ENCODE peak calls at places on chromosomes 16 and 17, in six cellular contexts. F is right cardiac atrium; S is gastrocnemius medialis; B is pancreas; A is effector memory CD4-positive, alpha-beta T cell; O is A549. Z is an unnamed sample.
A peak's percentile ranks its signal among the peaks of the same experiment; 100 is the strongest.

GRCh38 chr17:2237960-2238359 is 65.6 kb downstream of the SMG6 start:
- DNase-seq in B (no peak), A (no peak), S (no peak), O (no peak), F (no peak), Z (no peak)

GRCh38 chr16:69894675-69895074 is 56.5 kb upstream of the CLEC18A start:
- DNase-seq in O (no peak), B (no peak), F (peak; percentile 60), A (no peak), S (no peak), Z (no peak)

GRCh38 chr17:58764373-58764772 is 8.7 kb downstream of the PPM1E start:
- DNase-seq in A (no peak), F (no peak), B (no peak), O (no peak), S (no peak), Z (no peak)

GRCh38 chr16:27230562-27230991 is 27.3 kb downstream of the KDM8 start:
- DNase-seq in A (peak; percentile 61), F (peak; percentile 53), O (no peak), B (no peak), S (no peak), Z (peak; percentile 91)

GRCh38 chr17:31453896-31454295 is 62.4 kb downstream of the RAB11FIP4 start:
- DNase-seq in F (no peak), A (no peak), S (no peak), O (no peak), B (no peak), Z (no peak)

GRCh38 chr17:80872999-80873951 is 118.4 kb upstream of the CHMP6 start:
- DNase-seq in B (no peak), A (no peak), S (peak; percentile 83), F (peak; percentile 65), O (peak; percentile 38), Z (no peak)

GRCh38 chr16:79372504-79373184 is 227.9 kb downstream of the MAF start:
- DNase-seq in A (peak; percentile 56), F (no peak), B (no peak), O (peak; percentile 27), S (no peak), Z (no peak)

GRCh38 chr16:1812732-1813163 is 13.9 kb downstream of the HAGH start:
- DNase-seq in O (peak; percentile 66), A (no peak), F (peak; percentile 94), S (no peak), B (peak; percentile 91), Z (peak; percentile 76)

GRCh38 chr16:59259074-59259963 is 525.2 kb upstream of the GOT2 start:
- DNase-seq in F (no peak), O (no peak), A (no peak), B (no peak), S (no peak), Z (no peak)

GRCh38 chr17:12637015-12637414 is 28.7 kb upstream of the MYOCD start:
- DNase-seq in A (no peak), F (no peak), O (peak; percentile 56), B (no peak), S (no peak), Z (no peak)

GRCh38 chr16:23754594-23755483 is at the start of gene CHP2:
- DNase-seq in B (peak; percentile 64), A (no peak), O (no peak), S (no peak), F (peak; percentile 60), Z (peak; percentile 78)

GRCh38 chr16:71924710-71925109 is 29.4 kb downstream of the IST1 start:
- DNase-seq in F (no peak), A (no peak), O (no peak), B (no peak), S (no peak), Z (no peak)

GRCh38 chr17:5591966-5592365 is 7.7 kb upstream of the NLRP1 start:
- DNase-seq in S (no peak), A (no peak), O (no peak), B (no peak), F (no peak), Z (no peak)

GRCh38 chr16:55487048-55487803 is 8.2 kb downstream of the MMP2 start:
- DNase-seq in O (no peak), S (peak; percentile 52), B (no peak), F (peak; percentile 72), A (no peak), Z (no peak)

GRCh38 chr16:23403547-23403946 is 49.4 kb downstream of the COG7 start:
- DNase-seq in F (no peak), B (no peak), A (no peak), S (no peak), O (no peak), Z (no peak)

GRCh38 chr17:50051606-50052005 is 4.3 kb upstream of the ITGA3 start:
- DNase-seq in O (no peak), A (no peak), B (no peak), F (no peak), S (no peak), Z (no peak)

GRCh38 chr16:67936124-67936875 is at the start of gene PSMB10:
- DNase-seq in O (peak; percentile 54), S (no peak), A (no peak), F (peak; percentile 78), B (peak; percentile 82), Z (peak; percentile 83)

GRCh38 chr16:75550211-75550662 is 5.8 kb downstream of the TMEM231 start:
- DNase-seq in A (no peak), F (peak; percentile 47), S (no peak), O (peak; percentile 49), B (no peak), Z (peak; percentile 85)

GRCh38 chr17:73541111-73541510 is 103.1 kb downstream of the SDK2 start:
- DNase-seq in A (no peak), O (no peak), B (no peak), F (no peak), S (no peak), Z (no peak)

GRCh38 chr17:9693755-9694154 is 48.4 kb downstream of the USP43 start:
- DNase-seq in O (no peak), F (no peak), B (no peak), S (no peak), A (no peak), Z (no peak)

GRCh38 chr17:40448639-40449261 is 5.5 kb downstream of the IGFBP4 start:
- DNase-seq in S (no peak), A (no peak), F (peak; percentile 22), O (no peak), B (no peak), Z (peak; percentile 89)

GRCh38 chr17:17224137-17224536 is 12.8 kb downstream of the FLCN start:
- DNase-seq in O (no peak), B (no peak), F (no peak), S (no peak), A (no peak), Z (no peak)

GRCh38 chr16:31354394-31355291 is at the start of gene ITGAX:
- DNase-seq in S (peak; percentile 13), F (peak; percentile 70), A (no peak), O (peak; percentile 35), B (no peak), Z (peak; percentile 49)

GRCh38 chr16:84209989-84210388 is 19.0 kb downstream of the ADAD2 start:
- DNase-seq in B (no peak), F (no peak), O (no peak), S (no peak), A (no peak), Z (no peak)

GRCh38 chr16:67934306-67935095 is 2.1 kb downstream of the PSMB10 start:
- DNase-seq in F (no peak), O (no peak), B (peak; percentile 83), A (no peak), S (no peak), Z (no peak)

GRCh38 chr16:9092963-9093477 is 1.6 kb downstream of the HAPSTR1 start:
- DNase-seq in S (peak; percentile 25), A (no peak), F (peak; percentile 70), O (no peak), B (peak; percentile 81), Z (peak; percentile 38)

GRCh38 chr17:50817142-50817751 is 18.1 kb upstream of the WFIKKN2 start:
- DNase-seq in S (no peak), O (peak; percentile 75), F (peak; percentile 86), B (no peak), A (no peak), Z (peak; percentile 55)

DNA sequence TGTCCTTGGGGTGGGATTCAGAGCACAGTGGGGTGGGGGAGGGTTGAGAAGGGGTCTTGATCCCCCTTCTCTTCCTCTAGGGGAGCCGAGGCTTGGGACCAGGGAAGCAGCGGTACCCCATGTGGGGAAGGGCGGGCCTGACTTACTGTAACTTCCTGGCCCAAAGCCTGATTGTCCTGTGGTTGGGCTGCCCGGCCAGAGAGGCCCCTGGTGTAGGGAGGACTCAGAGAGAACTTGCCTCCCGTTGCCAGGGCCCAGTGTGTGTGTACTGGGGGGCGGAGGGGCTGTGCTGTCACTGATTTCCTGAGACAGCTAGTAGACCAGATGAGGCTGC is 16.8 kb downstream of the SOCS3 start:
- DNase-seq in B (peak; percentile 77), O (peak; percentile 62), S (peak; percentile 54), A (no peak), F (peak; percentile 92), Z (no peak)
- H3K4me3 ChIP-seq in B (no peak overlapping the region), O (no peak overlapping the region), S (peak overlapping the region; percentile 13), A (peak overlapping the region; percentile 19), F (no peak overlapping the region), Z (no peak overlapping the region)

GRCh38 chr16:57374067-57374534 is 1.8 kb downstream of the CX3CL1 start:
- DNase-seq in O (no peak), F (no peak), B (no peak), S (no peak), A (no peak), Z (no peak)
- H3K27ac ChIP-seq in O (peak overlapping the region; percentile 32), F (peak overlapping the region; percentile 39), B (peak overlapping the region; percentile 22), S (peak overlapping the region; percentile 83), A (no peak overlapping the region), Z (no peak overlapping the region)

DNA sequence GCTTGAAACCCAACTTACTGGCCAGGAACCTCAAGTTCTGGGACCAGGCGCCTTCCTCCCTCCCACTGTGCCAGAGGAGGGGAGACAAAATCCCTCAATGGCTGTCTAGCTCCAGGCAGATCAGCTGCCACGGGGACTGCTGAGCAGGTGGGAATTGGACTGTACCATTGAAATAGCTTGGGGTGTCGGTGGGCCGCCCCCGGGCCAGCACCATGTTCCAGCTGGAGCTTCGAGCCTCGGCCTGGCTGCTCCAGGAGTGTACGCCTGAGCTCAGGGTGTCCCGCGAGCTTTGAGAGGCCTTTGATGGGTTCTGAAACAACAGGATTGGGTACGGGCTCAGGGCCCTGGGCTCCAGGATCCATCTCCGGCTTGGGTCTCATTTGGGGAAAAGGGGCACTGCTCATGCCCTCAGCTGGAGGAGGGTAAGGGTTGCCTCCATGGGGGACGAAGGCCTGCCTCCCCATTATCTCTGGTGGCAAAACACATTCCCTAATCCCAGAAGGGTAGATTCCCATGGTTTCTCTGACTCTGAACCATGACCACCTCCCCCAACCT is 4.6 kb upstream of the SPATA32 start:
- DNase-seq in S (no peak), O (no peak), B (no peak), F (no peak), A (no peak), Z (no peak)
- H3K4me3 ChIP-seq in S (no peak overlapping the region), O (no peak overlapping the region), B (no peak overlapping the region), F (no peak overlapping the region), A (no peak overlapping the region), Z (no peak overlapping the region)

GRCh38 chr17:66138120-66138519 is 53.8 kb downstream of the CEP112 start:
- DNase-seq in B (no peak), O (no peak), S (no peak), A (no peak), F (no peak), Z (no peak)
- H3K27ac ChIP-seq in B (no peak overlapping the region), O (no peak overlapping the region), S (no peak overlapping the region), A (no peak overlapping the region), F (no peak overlapping the region), Z (no peak overlapping the region)

GRCh38 chr16:88561485-88562369 is 8.5 kb upstream of the ZC3H18 start:
- DNase-seq in S (no peak), A (peak; percentile 25), F (peak; percentile 73), O (peak; percentile 63), B (no peak), Z (peak; percentile 37)
- H3K4me3 ChIP-seq in S (no peak overlapping the region), A (no peak overlapping the region), F (no peak overlapping the region), O (peak overlapping the region; percentile 10), B (no peak overlapping the region), Z (no peak overlapping the region)

GRCh38 chr17:77460514-77461046 is 319.8 kb downstream of the SEC14L1 start:
- DNase-seq in B (no peak), S (no peak), O (no peak), F (peak; percentile 26), A (no peak), Z (no peak)
- H3K27ac ChIP-seq in B (no peak overlapping the region), S (peak overlapping the region; percentile 57), O (no peak overlapping the region), F (no peak overlapping the region), A (peak overlapping the region; percentile 85), Z (peak overlapping the region; percentile 61)